ENCODE peak calls at places on chromosomes 6 and 20, in eight cellular contexts. R is CD8-positive, alpha-beta T cell; T is esophagus muscularis mucosa; J is hepatocyte; I is body of pancreas; E is right cardiac atrium; S is Panc1; L is cardiac muscle cell. N is an unnamed sample.
A peak's percentile ranks its signal among the peaks of the same experiment; 100 is the strongest.

GRCh38 chr6:149484733-149485700 is at the start of gene ZC3H12D:
- DNase-seq in J (peak; percentile 79), L (peak; percentile 28), S (no peak), I (no peak), T (peak; percentile 77), E (peak; percentile 90), R (peak; percentile 86), N (no peak)

GRCh38 chr20:14355791-14356190 is 18.4 kb upstream of the FLRT3 start:
- DNase-seq in I (no peak), L (no peak), J (no peak), E (no peak), T (no peak), R (no peak), S (no peak), N (no peak)

GRCh38 chr6:30075094-30075986 is at the start of gene RNF39:
- DNase-seq in I (peak; percentile 17), E (peak; percentile 58), J (peak; percentile 58), T (no peak), R (no peak), S (no peak), L (peak; percentile 16), N (no peak)

GRCh38 chr6:137764464-137764863 is 102.6 kb upstream of the TNFAIP3 start:
- DNase-seq in T (no peak), J (no peak), L (peak; percentile 13), S (no peak), I (no peak), E (no peak), R (no peak), N (no peak)

GRCh38 chr6:74755196-74755595 is 450.7 kb downstream of the COL12A1 start:
- DNase-seq in L (no peak), E (no peak), T (no peak), R (no peak), S (no peak), J (no peak), I (peak; percentile 7), N (peak; percentile 36)

GRCh38 chr20:39960522-39961420 is 728.3 kb downstream of the MAFB start:
- DNase-seq in I (peak; percentile 22), T (no peak), J (no peak), L (no peak), S (no peak), E (peak; percentile 40), R (no peak), N (no peak)

GRCh38 chr20:58850693-58851174 is at the start of gene GNAS-AS1:
- DNase-seq in T (no peak), I (peak; percentile 86), E (peak; percentile 94), S (no peak), L (peak; percentile 93), R (peak; percentile 84), J (peak; percentile 83), N (peak; percentile 99)

GRCh38 chr6:163525926-163526325 is 111.4 kb downstream of the QKI start:
- DNase-seq in S (no peak), E (no peak), L (no peak), I (no peak), T (no peak), J (no peak), R (no peak), N (no peak)

GRCh38 chr6:63750400-63750799 is 114.8 kb downstream of the PHF3 start:
- DNase-seq in L (no peak), I (no peak), J (no peak), E (no peak), T (no peak), S (no peak), R (no peak), N (no peak)

GRCh38 chr20:34111057-34111711 is 859 bp downstream of the EIF2S2 start:
- DNase-seq in L (peak; percentile 87), E (peak; percentile 63), J (peak; percentile 40), I (peak; percentile 20), T (no peak), R (no peak), S (no peak), N (no peak)

GRCh38 chr6:15911753-15912504 is 217.0 kb upstream of the MYLIP start:
- DNase-seq in T (no peak), L (no peak), I (no peak), E (peak; percentile 49), S (no peak), J (no peak), R (no peak), N (no peak)

GRCh38 chr6:53524455-53524815 is 20.5 kb downstream of the GCLC start:
- DNase-seq in L (peak; percentile 44), S (no peak), I (no peak), J (peak; percentile 24), E (no peak), T (no peak), R (no peak), N (no peak)

GRCh38 chr20:20837574-20838021 is 125.2 kb upstream of the RALGAPA2 start:
- DNase-seq in E (peak; percentile 81), T (no peak), I (peak; percentile 67), J (peak; percentile 74), R (no peak), L (peak; percentile 68), S (no peak), N (no peak)

GRCh38 chr6:156686429-156686939 is 90.7 kb upstream of the ARID1B start:
- DNase-seq in T (no peak), E (no peak), S (peak; percentile 51), L (peak; percentile 67), R (no peak), I (peak; percentile 64), J (peak; percentile 78), N (no peak)

GRCh38 chr6:43559328-43559727 is 16.5 kb downstream of the XPO5 start:
- DNase-seq in I (no peak), L (no peak), E (no peak), S (no peak), T (no peak), J (no peak), R (no peak), N (no peak)
- H3K4me1 ChIP-seq in I (no peaks in the 10 kb centered on the region), L (no peaks in the 10 kb centered on the region), E (no peaks in the 10 kb centered on the region), S (no peaks in the 10 kb centered on the region), T (no peaks in the 10 kb centered on the region), J (no peaks in the 10 kb centered on the region), R (no peaks in the 10 kb centered on the region), N (no peaks in the 10 kb centered on the region)

DNA sequence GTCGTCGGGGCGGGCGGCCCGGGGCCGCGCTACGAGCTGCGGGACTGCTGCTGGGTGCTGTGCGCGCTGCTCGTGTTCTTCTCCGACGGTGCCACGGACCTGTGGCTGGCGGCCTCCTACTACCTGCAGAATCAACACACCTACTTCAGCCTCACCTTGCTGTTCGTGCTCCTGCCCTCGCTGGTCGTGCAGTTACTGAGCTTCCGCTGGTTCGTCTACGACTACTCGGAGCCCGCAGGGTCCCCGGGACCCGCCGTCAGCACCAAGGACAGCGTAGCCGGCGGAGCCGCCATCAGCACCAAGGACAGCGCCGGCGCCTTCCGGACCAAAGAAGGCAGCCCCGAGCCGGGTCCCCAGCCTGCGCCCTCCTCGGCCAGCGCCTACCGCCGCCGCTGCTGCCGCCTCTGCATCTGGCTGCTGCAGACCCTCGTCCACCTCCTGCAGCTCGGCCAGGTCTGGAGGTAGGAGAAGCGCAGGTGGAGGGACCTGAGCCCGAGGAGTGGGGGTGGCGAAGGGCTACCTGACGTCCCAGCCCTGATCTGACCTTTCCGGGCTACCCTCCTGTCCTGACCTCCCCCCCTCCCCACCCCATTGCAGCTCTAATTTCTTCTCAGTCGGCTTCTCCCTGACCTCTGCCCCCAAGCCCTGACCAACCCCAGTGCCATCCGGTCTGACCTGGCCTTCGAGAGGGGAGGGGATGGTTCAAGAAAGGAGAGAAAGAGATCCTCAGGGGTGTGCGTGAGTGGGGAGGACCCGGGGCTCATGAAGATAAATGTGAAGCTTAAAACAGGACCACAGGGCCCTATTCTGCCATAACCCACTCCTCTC is 562 bp downstream of the XKR7 start:
- DNase-seq in R (peak; percentile 89), T (no peak), S (no peak), J (peak; percentile 94), I (peak; percentile 73), L (peak; percentile 76), E (peak; percentile 89), N (peak; percentile 91)
- H3K4me1 ChIP-seq in R (no peaks in the 10 kb centered on the region), T (peaks cover 10% of the 10 kb centered on the region), S (peaks cover 56% of the 10 kb centered on the region), J (peaks cover 3% of the 10 kb centered on the region), I (no peaks in the 10 kb centered on the region), L (peaks cover 6% of the 10 kb centered on the region), E (no peaks in the 10 kb centered on the region), N (no peaks in the 10 kb centered on the region)

DNA sequence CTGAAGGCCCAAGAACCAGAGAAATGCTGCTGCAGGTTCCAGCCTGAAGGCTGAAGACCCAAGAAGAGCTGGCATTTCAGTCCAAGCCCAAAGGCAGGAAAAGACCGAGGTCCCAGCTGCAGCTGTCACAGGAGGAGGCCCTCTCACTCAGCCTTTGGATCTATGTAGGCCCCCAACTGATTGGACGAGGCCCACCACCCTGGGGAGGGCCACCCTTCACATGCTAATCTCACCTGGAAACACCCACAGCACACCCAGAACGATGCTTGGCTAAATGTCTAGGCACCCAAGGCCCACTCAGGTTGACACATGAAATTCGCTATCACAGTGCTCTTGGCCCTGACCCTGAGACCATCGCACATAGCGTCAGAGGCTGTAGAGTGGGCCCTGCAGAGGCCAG is 6.8 kb downstream of the SLCO4A1 start:
- DNase-seq in T (no peak), R (no peak), E (no peak), S (no peak), L (no peak), I (no peak), J (no peak), N (no peak)
- H3K4me1 ChIP-seq in T (peaks cover 57% of the 10 kb centered on the region), R (peaks cover 27% of the 10 kb centered on the region), E (peaks cover 9% of the 10 kb centered on the region), S (peaks cover 96% of the 10 kb centered on the region), L (peaks cover 9% of the 10 kb centered on the region), I (peaks cover 40% of the 10 kb centered on the region), J (peaks cover 21% of the 10 kb centered on the region), N (peaks cover 18% of the 10 kb centered on the region)

DNA sequence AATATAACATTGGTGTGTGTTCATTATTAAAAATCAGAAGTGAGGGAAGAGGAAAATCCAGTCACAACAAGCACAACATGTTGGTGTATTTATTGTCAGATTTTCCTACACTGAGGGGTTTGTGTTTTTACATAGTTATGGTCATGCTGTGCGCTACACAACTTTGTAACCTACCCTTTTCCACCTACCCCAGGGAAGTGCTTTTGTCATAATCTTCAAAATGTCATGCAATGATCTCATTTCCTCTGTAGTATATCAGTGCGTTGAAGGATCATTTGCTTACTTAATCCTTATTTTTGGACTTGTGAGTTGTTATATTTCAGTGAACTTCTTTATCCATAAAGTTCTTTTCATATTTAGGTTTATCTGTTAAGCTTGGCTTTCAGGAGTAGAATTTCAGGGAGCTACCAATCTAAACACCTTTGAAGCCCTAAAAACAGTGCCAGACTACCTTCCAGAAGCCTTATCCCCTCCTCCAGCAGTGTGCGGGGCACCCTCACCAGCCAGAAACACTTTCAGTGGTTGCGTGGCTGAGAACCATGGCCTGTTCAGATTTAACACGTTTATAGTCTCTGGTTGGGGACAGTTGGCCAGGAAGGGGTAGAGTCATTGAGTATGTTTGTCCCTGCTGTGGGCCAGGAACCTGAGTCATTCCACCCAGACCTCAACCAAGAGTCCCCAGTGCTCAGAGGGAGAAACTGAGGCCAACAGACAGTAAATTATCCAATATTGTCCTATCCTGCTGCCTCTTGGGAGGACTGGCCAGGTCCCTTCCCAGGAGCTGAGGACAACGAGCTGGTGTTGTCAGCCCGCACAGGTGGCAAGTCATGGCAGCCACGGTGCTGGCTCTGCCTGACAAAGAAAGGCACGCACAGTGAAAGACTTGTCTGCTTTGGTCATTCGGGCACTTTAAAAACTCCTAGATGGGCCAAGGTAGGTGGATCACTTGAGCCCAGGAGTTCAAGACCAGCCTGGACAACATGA is 40.3 kb downstream of the STK35 start:
- DNase-seq in T (no peak), I (no peak), L (no peak), S (no peak), R (no peak), J (no peak), E (no peak), N (no peak)
- H3K4me1 ChIP-seq in T (peaks cover 60% of the 10 kb centered on the region), I (no peaks in the 10 kb centered on the region), L (peaks cover 11% of the 10 kb centered on the region), S (no peaks in the 10 kb centered on the region), R (no peaks in the 10 kb centered on the region), J (no peaks in the 10 kb centered on the region), E (peaks cover 31% of the 10 kb centered on the region), N (no peaks in the 10 kb centered on the region)

N was measured in RWPE2.